ENCODE peak calls at places on chromosomes 5 and 9, in six cellular contexts. E is Peyer's patch, O is H1, N is esophagus squamous epithelium, I is A549, U is HCT116. R is an unnamed sample. For H3K4me1, the result is how much of the 10 kb centered on the place peaks cover.

GRCh38 chr5:39164016-39164415 is 55.3 kb downstream of the FYB1 start:
- DNase-seq in U (no peak), O (no peak), N (no peak), E (peak), I (no peak), R (no peak)

GRCh38 chr9:108057421-108058136 is 568.0 kb upstream of the KLF4 start:
- DNase-seq in O (no peak), E (no peak), N (no peak), I (peak), U (no peak), R (no peak)

GRCh38 chr5:135110941-135111596 is 77.0 kb upstream of the PITX1 start:
- DNase-seq in I (no peak), U (no peak), E (no peak), O (no peak), N (no peak), R (no peak)

GRCh38 chr9:75039006-75039405 is 10.9 kb upstream of the CARNMT1 start:
- DNase-seq in I (no peak), O (no peak), N (no peak), U (no peak), E (no peak), R (no peak)

GRCh38 chr9:129340427-129341196 is 162.6 kb upstream of the IER5L start:
- DNase-seq in U (no peak), I (no peak), O (no peak), E (no peak), N (no peak), R (no peak)

GRCh38 chr5:178121450-178122276 is 8.3 kb downstream of the N4BP3 start:
- DNase-seq in U (no peak), O (no peak), I (no peak), E (no peak), N (no peak), R (no peak)

GRCh38 chr9:94944623-94945022 is 218.1 kb downstream of the AOPEP start:
- DNase-seq in O (no peak), N (no peak), E (no peak), U (no peak), I (no peak), R (no peak)

GRCh38 chr9:78215706-78216105 is 20.2 kb upstream of the CEP78 start:
- DNase-seq in N (no peak), O (no peak), I (no peak), U (no peak), E (no peak), R (no peak)

GRCh38 chr5:97163360-97163764 is 19.7 kb downstream of the RIOK2 start:
- DNase-seq in U (no peak), N (no peak), E (no peak), I (no peak), O (no peak), R (no peak)

GRCh38 chr9:10855847-10856246 is 243.0 kb upstream of the PTPRD start:
- DNase-seq in E (no peak), I (no peak), U (no peak), N (no peak), O (no peak), R (no peak)

GRCh38 chr5:72138943-72139467 is 31.7 kb downstream of the MAP1B start:
- DNase-seq in O (no peak), I (no peak), E (no peak), N (no peak), U (no peak), R (no peak)

GRCh38 chr5:113824307-113824706 is 310.8 kb downstream of the YTHDC2 start:
- DNase-seq in U (peak), I (no peak), O (no peak), E (no peak), N (no peak), R (no peak)

GRCh38 chr5:15834596-15835245 is 334.7 kb downstream of the FBXL7 start:
- DNase-seq in U (no peak), I (no peak), N (no peak), O (no peak), E (no peak), R (no peak)

GRCh38 chr5:14908195-14908594 is 36.6 kb upstream of the ANKH start:
- DNase-seq in I (no peak), U (no peak), E (no peak), O (no peak), N (no peak), R (no peak)

GRCh38 chr5:72600401-72600981 is 93.3 kb upstream of the ZNF366 start:
- DNase-seq in E (no peak), U (peak), I (peak), N (no peak), O (no peak), R (no peak)

GRCh38 chr9:69173891-69174644 is at the start of gene TJP2:
- DNase-seq in U (no peak), O (no peak), E (peak), N (no peak), I (no peak), R (peak)
- TF ChIP-seq POLR2A in U (no peak), O (no peak), E (no peak), N (peak), I (no peak), R (no peak)

DNA sequence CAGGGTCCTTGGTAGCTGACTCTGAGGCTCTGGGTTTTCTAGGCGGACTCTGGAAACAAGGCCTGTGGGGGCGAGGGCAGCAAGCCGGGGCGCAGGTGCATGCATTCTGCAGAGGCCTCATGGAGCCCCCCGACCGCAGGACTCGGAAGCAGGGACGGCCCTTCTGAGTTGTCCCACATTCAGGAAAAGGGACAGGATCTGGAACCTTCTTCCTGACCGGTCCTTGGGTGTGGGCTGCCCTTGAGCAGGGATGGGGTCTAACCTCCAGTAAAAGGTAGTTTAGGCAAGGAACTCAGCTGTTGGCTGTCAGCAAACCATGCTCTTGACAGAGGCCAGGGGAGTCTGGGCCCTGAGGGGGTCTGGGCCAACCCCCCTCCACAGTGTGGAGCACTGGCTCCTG is 7.4 kb upstream of the COL5A1 start:
- DNase-seq in I (no peak), U (no peak), E (no peak), N (no peak), O (no peak), R (no peak)
- H3K4me1 ChIP-seq in I (under half), U (under half), E (under half), N (under half), O (under half), R (under half)

GRCh38 chr5:86880785-86881492 is 263.2 kb downstream of the COX7C start:
- DNase-seq in N (no peak), E (no peak), I (peak), O (peak), U (peak), R (no peak)
- TF ChIP-seq CTCF in N (peak), E (no peak), I (peak), O (peak), U (peak), R (peak)

DNA sequence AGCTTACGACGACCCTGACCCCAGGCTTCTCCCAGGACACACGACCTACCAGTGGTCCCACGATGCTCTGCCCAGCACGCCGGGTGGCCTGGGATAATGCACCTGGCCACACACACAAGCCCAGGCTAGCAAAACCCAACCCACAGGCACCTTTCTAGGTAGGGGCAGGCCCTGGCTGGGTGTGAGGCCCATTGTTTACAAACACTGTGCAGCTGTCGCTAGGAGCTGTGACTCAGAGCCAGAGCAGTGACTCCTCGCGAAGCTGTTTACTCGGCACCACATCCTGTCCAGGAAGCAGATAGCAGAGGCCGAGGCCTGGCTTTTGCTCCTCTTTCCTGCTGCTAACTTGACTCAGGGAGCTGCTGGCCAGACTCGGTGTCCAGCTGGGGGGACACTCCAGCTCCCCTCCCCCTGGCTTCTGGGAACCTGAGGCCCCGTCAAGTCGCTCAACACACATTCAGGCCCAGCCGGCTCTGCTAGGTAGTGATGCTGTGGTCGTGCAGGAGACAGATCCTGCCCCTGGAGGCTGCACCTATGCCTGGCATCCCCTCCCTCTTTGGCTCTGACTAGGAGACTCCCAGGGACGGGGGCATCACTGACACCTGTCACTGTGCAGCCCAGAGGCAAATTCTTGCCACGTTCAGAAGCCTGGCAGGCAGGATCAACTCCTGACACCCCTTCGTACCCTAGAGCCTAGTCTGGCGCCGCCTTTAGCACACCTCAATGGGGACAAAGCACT is 12.8 kb upstream of the RALGDS start:
- DNase-seq in N (peak), U (peak), I (peak), E (peak), O (no peak), R (peak)
- TF ChIP-seq POLR2A in N (peak), U (no peak), I (no peak), E (peak), O (no peak), R (no peak)

GRCh38 chr9:124762633-124763032 is 8.5 kb downstream of the NR6A1 start:
- DNase-seq in N (no peak), E (no peak), U (no peak), O (no peak), I (no peak), R (no peak)

GRCh38 chr9:124760719-124761118 is 10.4 kb downstream of the NR6A1 start:
- DNase-seq in I (no peak), N (no peak), O (no peak), E (no peak), U (no peak), R (no peak)

GRCh38 chr9:124761196-124761595 is 9.9 kb downstream of the NR6A1 start:
- DNase-seq in I (no peak), E (no peak), U (no peak), O (no peak), N (no peak), R (no peak)

GRCh38 chr9:124759327-124759726 is 11.8 kb downstream of the NR6A1 start:
- DNase-seq in O (no peak), I (no peak), U (no peak), E (no peak), N (no peak), R (no peak)

GRCh38 chr9:124761710-124762109 is 9.4 kb downstream of the NR6A1 start:
- DNase-seq in U (no peak), E (no peak), I (no peak), N (no peak), O (no peak), R (no peak)
- H3K4me1 ChIP-seq in U (under half), E (under half), I (under half), N (under half), O (under half), R (under half)

GRCh38 chr5:68362331-68362730 is 146.8 kb downstream of the PIK3R1 start:
- DNase-seq in E (no peak), I (no peak), O (no peak), N (no peak), U (no peak), R (no peak)
- TF ChIP-seq CTCF in E (no peak), I (no peak), O (no peak), N (no peak), U (no peak), R (no peak)

DNA sequence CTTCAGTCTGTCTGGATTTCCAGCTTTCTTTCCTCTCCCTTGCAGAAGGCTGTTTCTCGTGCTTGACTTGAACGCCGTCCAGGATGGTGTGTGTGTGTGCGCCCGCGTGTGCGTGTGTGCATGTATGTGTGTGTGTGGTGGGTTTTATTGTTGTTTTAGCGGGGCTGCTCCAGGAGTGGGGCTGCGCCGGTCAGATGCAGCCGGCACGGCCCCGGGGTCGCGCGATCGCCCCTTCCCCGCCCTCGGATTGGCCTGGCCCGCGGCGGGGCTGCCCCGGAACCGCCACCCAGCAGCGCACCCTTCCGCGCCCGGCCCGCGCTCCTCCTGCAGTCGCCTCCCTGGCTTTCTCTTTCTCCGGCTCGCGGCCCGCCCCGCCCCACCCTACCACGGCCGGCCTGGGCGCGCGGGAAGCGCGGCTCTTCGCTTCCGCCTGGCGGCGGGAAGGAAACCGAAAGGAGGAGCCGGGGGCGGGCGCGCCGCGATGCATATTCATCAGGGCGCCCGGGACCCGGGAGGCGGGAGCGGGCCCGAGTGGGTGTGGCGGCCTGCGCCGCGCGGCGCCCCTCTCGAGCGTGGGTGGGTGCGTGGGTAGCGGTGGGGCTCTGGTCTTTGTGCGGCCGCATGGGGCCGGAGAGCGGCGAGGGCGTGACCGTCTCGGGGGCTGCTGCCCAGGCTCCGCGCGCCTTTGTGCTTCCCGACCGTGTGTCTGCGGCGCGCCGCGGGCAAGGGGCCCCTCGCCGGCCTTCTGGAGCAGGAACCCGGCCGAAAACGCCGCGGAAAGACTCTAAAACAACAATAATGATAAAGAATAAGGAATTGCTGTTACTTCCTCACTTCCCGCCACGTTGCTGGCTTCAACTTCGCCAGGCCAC is 8.5 kb upstream of the NFIB start:
- DNase-seq in U (peak), I (peak), N (peak), O (no peak), E (peak), R (peak)
- TF ChIP-seq POLR2A in U (no peak), I (peak), N (peak), O (peak), E (no peak), R (peak)